ENCODE peak calls at places on chromosomes 6 and 20, in four cellular contexts. R is fibroblast of the aortic adventitia, J is GM23338, K is cardiac muscle cell. V is an unnamed sample.

GRCh38 chr6:41942045-41942851 is 640 bp upstream of the CCND3 start:
- DNase-seq in R (peak), J (peak), K (no peak), V (peak)

GRCh38 chr6:18491303-18492090 is 104.3 kb downstream of the RNF144B start:
- DNase-seq in R (no peak), J (peak), K (no peak), V (no peak)

GRCh38 chr20:43849496-43850197 is 65.0 kb upstream of the TOX2 start:
- DNase-seq in R (peak), J (no peak), K (no peak), V (peak)

GRCh38 chr6:98831057-98832031 is 3.0 kb upstream of the POU3F2 start:
- DNase-seq in R (no peak), J (peak), K (peak), V (no peak)

GRCh38 chr6:145247677-145248419 is 487.5 kb downstream of the EPM2A start:
- DNase-seq in R (peak), J (no peak), K (no peak), V (peak)

GRCh38 chr6:109053285-109053684 is 41.4 kb downstream of the SESN1 start:
- DNase-seq in R (no peak), J (peak), K (no peak), V (no peak)

GRCh38 chr6:97189767-97190166 is 93.2 kb downstream of the MMS22L start:
- DNase-seq in R (peak), J (no peak), K (no peak), V (peak)

GRCh38 chr6:117441824-117442264 is 16.1 kb upstream of the ROS1 start:
- DNase-seq in R (peak), J (no peak), K (no peak), V (peak)

GRCh38 chr6:5746392-5747140 is 260.2 kb downstream of the NRN1 start:
- DNase-seq in R (no peak), J (peak), K (no peak), V (no peak)

GRCh38 chr6:79597155-79597554 is 34.0 kb upstream of the SH3BGRL2 start:
- DNase-seq in R (no peak), J (no peak), K (no peak), V (no peak)

GRCh38 chr20:50120935-50121693 is 8.2 kb upstream of the UBE2V1 start:
- DNase-seq in R (peak), J (peak), K (peak), V (peak)

GRCh38 chr6:11042025-11042749 is 1.9 kb downstream of the ELOVL2 start:
- DNase-seq in R (no peak), J (no peak), K (no peak), V (no peak)

GRCh38 chr6:17169291-17169690 is 67.4 kb downstream of the STMND1 start:
- DNase-seq in R (no peak), J (no peak), K (no peak), V (peak)

GRCh38 chr20:57435105-57435497 is 43.9 kb downstream of the RBM38 start:
- DNase-seq in R (no peak), J (no peak), K (no peak), V (no peak)

GRCh38 chr6:144893737-144894151 is 608.6 kb downstream of the UTRN start:
- DNase-seq in R (no peak), J (no peak), K (no peak), V (no peak)

GRCh38 chr6:43172127-43173007 is 1.3 kb downstream of the SRF start:
- DNase-seq in R (peak), J (peak), K (peak), V (peak)

GRCh38 chr6:139852484-139853140 is 478.2 kb upstream of the CITED2 start:
- DNase-seq in R (peak), J (no peak), K (no peak), V (peak)

GRCh38 chr20:32252189-32252588 is 25.3 kb upstream of the KIF3B start:
- DNase-seq in R (no peak), J (no peak), K (no peak), V (no peak)

GRCh38 chr6:403659-404655 is 12.4 kb downstream of the IRF4 start:
- DNase-seq in R (no peak), J (no peak), K (no peak), V (no peak)

GRCh38 chr6:121463087-121463486 is 27.6 kb downstream of the GJA1 start:
- DNase-seq in R (no peak), J (no peak), K (no peak), V (no peak)

GRCh38 chr6:149615805-149616204 is 32.7 kb downstream of the KATNA1 start:
- DNase-seq in R (no peak), J (no peak), K (peak), V (no peak)

DNA sequence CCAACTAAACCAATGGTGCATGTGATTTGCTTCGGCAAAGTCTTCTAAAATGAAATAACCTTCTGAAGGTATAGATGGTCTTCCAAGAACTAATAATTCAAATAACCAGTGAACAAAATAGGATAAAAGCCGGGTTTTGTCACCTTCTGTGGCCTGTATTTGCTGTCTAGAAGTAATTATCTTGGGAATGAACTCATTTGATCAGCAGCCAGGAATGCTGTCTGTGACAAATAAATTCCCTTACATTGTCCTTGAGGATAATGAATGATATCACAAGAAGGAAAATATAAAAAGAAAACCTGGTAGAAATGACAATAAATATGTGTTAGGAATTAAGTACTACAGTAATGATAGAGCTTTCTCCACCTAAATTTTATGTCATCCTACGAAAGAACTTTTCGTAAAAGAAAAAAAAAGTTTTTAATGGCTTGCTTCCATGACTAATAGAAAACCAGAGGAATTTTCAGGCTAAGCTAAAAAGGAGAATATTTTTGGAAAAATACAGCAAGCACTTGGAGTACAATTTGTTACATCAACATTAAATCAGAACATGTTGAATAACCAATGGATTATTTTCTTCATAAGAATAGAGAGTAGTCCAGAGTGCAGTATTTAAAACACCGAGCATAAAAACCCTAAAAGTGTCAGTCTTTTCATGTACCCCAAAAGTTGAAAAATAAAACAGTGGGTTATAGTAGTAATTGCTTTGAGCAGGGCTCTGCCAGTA is 247.7 kb downstream of the TBC1D7 start:
- DNase-seq in R (no peak), J (no peak), K (no peak), V (no peak)
- H3K4me3 ChIP-seq in R (no peak), J (no peak), K (no peak), V (no peak)

DNA sequence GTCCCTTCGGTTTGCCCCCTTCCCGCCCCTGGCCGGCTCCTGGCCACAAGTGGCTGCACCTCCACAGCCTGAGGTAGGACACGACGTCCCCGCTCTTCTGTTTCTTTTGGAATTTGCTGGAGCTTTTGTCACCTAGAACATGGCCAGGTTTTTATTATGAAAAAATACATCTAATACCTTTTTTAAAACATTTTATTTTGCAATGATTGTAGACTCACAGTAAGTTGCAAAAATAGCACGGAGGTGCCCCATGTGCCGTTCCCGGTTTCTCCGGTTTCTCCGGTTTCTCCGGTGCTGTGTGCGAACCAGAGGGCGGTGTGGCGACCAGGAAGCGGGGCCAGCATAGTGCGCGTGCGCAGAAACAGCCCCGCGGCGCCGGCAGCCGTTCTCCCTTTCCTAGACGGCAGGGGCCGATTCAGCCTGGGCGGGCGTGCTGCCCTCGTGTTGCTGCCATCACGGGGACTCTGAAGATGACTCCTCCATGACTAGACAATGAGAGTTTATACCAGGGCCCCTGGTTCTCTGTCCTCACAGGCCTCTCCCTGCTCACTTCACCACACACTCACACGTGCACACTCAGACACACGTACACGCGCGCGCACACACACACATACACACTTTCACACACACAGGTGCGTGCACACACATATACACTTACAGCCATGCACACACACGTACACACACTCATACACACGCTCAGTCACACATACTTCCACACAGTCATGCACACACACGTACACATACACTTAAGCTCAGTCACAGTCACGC is 102.1 kb downstream of the TMEM242 start:
- DNase-seq in R (peak), J (peak), K (peak), V (peak)
- TF ChIP-seq CTCF in R (peak), J (no peak), K (peak), V (peak)

GRCh38 chr6:159594106-159594749 is 98.8 kb downstream of the SOD2 start:
- DNase-seq in R (peak), J (no peak), K (no peak), V (peak)
- H3K4me3 ChIP-seq in R (no peak), J (no peak), K (no peak), V (no peak)

DNA sequence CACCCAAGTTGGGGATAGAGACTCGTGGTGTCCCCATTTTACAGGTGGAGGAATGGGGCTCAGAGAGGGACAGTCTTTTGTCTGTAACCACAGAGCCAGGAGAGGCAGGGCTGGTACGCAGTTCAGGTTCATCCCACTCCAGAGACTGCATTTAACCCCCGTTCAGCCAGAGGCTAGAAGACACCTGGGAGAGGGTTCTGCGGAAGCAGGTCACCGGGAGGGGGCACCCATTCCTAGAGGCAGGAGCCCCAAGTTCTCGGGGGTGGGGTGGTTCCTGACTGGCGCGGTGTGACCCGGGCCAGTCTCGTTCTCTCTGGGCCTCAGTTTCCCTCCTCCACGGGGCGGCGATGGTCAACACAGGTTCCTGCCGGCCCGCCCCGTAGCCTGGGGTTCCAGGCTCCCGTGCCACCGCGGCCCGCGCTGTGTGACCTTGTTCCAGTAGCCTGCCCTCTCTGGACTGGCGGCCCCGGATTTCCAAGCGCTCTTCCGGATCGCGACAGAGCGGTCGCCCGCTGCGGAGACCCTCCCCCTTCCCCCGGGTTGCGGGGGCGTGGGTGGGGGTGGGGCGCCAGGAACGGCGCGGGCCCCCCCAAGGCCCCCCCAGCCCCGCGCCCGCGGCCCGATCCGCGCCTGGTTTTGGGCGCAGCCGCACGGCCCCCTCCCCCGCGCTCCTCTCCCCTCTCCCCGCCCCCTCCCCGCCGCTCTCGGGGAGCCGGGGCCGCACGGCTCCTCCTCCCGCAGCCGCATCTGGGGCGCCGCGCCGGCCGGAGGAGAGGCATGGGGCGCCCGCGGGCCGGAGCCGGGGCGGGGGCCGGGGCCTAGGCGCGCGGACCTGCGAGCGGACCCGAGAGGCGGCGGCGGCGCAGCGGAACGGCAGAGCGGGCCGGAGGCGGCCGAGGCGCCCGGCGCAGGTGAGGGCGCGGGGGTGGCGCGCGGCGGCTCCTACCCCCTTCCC is at the start of gene DLGAP4:
- DNase-seq in R (no peak), J (peak), K (peak), V (no peak)
- TF ChIP-seq CTCF in R (no peak), J (peak), K (no peak), V (no peak)

GRCh38 chr6:56538851-56539250 is 103.8 kb downstream of the DST start:
- DNase-seq in R (no peak), J (no peak), K (no peak), V (no peak)
- H3K4me3 ChIP-seq in R (no peak), J (no peak), K (no peak), V (peak)

DNA sequence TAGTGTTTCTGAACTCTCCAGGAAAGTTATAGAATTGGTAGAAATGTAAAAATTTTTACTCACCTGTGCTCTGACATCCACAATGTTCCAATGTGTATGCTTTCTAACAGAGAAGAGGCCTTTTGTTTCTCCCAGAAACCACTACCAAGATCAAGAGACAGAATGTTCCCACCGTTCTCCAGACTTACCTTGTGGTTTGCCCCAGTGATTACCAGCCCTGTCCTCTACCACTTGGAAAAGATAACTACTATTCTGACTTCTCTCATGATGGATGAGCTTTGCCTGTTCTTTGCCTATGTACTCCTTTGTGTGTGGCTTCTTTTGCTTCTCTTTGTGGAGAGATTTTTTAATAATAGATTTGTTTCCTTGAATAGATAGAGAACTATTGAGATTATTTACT is 173.0 kb upstream of the SCGN start:
- DNase-seq in R (no peak), J (no peak), K (no peak), V (peak)
- TF ChIP-seq CTCF in R (no peak), J (no peak), K (no peak), V (no peak)

GRCh38 chr6:33204165-33204414 is 365 bp upstream of the HSD17B8 start:
- DNase-seq in R (no peak), J (no peak), K (no peak), V (no peak)
- H3K4me3 ChIP-seq in R (no peak), J (peak), K (no peak), V (no peak)

V was measured in fibroblast of villous mesenchyme.